ENCODE peak calls at places on chromosomes 13 and 19, in four cellular contexts. One of them, this sample, is unnamed.

GRCh38 chr13:94192576-94192975 is 286.9 kb downstream of the DCT start:
- DNase-seq in choroid plexus epithelial cell: peak
- DNase-seq in left lung: no peak
- DNase-seq in right lobe of liver: no peak
- DNase-seq in this sample: no peak

GRCh38 chr19:45640849-45641273 is 1.7 kb upstream of the EML2 start:
- DNase-seq in choroid plexus epithelial cell: no peak
- DNase-seq in left lung: peak
- DNase-seq in right lobe of liver: no peak
- DNase-seq in this sample: no peak

GRCh38 chr13:113597386-113598080 is 13.0 kb downstream of the TFDP1 start:
- DNase-seq in choroid plexus epithelial cell: no peak
- DNase-seq in left lung: no peak
- DNase-seq in right lobe of liver: no peak
- DNase-seq in this sample: peak

GRCh38 chr13:86976521-86977324 is 694.4 kb upstream of the SLITRK5 start:
- DNase-seq in choroid plexus epithelial cell: peak
- DNase-seq in left lung: no peak
- DNase-seq in right lobe of liver: no peak
- DNase-seq in this sample: no peak

GRCh38 chr13:99796175-99796819 is 175.3 kb downstream of the ZIC5 start:
- DNase-seq in choroid plexus epithelial cell: peak
- DNase-seq in left lung: no peak
- DNase-seq in right lobe of liver: no peak
- DNase-seq in this sample: no peak

GRCh38 chr19:58265100-58265499 is 13.7 kb upstream of the ZNF8 start:
- DNase-seq in choroid plexus epithelial cell: no peak
- DNase-seq in left lung: no peak
- DNase-seq in right lobe of liver: no peak
- DNase-seq in this sample: no peak

GRCh38 chr13:114131581-114132418 is 623 bp downstream of the RASA3 start:
- DNase-seq in choroid plexus epithelial cell: peak
- DNase-seq in left lung: no peak
- DNase-seq in right lobe of liver: peak
- DNase-seq in this sample: no peak

GRCh38 chr19:51693246-51693645 is at the start of gene SPACA6:
- DNase-seq in choroid plexus epithelial cell: no peak
- DNase-seq in left lung: no peak
- DNase-seq in right lobe of liver: no peak
- DNase-seq in this sample: no peak

GRCh38 chr19:9968820-9969687 is 32.7 kb upstream of the OLFM2 start:
- DNase-seq in choroid plexus epithelial cell: no peak
- DNase-seq in left lung: no peak
- DNase-seq in right lobe of liver: no peak
- DNase-seq in this sample: no peak

GRCh38 chr19:9967326-9967725 is 31.0 kb upstream of the OLFM2 start:
- DNase-seq in choroid plexus epithelial cell: peak
- DNase-seq in left lung: no peak
- DNase-seq in right lobe of liver: no peak
- DNase-seq in this sample: no peak

GRCh38 chr19:9962623-9963290 is 26.4 kb upstream of the OLFM2 start:
- DNase-seq in choroid plexus epithelial cell: no peak
- DNase-seq in left lung: no peak
- DNase-seq in right lobe of liver: no peak
- DNase-seq in this sample: no peak

GRCh38 chr19:9966448-9966847 is 30.1 kb upstream of the OLFM2 start:
- DNase-seq in choroid plexus epithelial cell: no peak
- DNase-seq in left lung: no peak
- DNase-seq in right lobe of liver: no peak
- DNase-seq in this sample: no peak

DNA sequence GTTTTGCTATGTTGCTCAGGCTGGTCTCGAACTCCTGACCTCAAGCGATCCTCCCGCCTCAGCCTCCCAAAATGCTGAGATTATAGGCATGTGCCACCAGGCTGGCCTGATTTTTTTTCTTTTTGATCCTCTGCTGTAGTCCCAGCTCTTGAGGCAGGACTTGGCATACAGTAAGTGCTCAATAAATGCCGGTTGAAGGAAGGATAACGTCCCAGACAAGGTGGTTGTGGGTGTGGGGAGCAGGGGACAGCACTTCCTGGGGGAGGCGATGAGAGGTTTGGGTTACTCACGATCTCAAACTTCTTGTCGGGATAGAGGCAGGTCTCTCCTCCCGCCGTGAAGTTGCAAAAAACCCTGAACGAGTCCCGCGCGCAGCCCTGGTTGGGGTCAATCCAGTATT is 29.7 kb upstream of the OLFM2 start:
- DNase-seq in choroid plexus epithelial cell: no peak
- DNase-seq in left lung: no peak
- DNase-seq in right lobe of liver: no peak
- DNase-seq in this sample: no peak
- TF ChIP-seq CTCF in choroid plexus epithelial cell: no peak
- TF ChIP-seq CTCF in left lung: no peak
- TF ChIP-seq CTCF in right lobe of liver: no peak
- TF ChIP-seq CTCF in this sample: no peak

DNA sequence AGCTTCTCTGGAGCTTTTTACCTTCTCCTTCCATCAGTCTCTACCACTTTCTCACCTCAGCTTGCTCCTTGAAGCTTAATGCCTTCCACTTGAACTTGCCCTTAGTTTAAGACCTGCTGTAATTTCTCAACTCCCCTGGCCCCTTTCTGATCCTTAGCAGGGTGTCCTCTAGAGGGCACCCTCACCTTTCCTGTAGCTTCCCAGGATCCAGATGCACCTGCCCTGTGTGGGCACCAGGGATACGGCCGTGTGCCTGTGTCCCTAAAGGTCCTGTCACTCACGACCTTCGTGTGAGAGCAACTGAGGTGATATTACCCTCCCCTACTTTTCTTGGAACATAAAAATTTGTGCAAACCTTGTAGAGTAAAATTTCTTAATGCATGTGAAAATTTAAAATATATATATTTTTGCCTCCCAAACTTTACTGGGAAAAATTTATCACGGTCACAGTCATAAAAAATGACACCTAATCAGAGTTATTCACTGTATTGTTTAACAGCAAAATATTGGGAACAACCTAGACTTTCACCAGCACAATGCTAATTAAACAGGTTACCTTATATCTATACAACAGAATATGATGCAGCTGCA is 46.4 kb downstream of the PSG3 start:
- DNase-seq in choroid plexus epithelial cell: peak
- DNase-seq in left lung: no peak
- DNase-seq in right lobe of liver: no peak
- DNase-seq in this sample: no peak
- TF ChIP-seq CTCF in choroid plexus epithelial cell: peak
- TF ChIP-seq CTCF in left lung: peak
- TF ChIP-seq CTCF in right lobe of liver: peak
- TF ChIP-seq CTCF in this sample: no peak

GRCh38 chr19:12840091-12841079 is 2.1 kb downstream of the MAST1 start:
- DNase-seq in choroid plexus epithelial cell: peak
- DNase-seq in left lung: peak
- DNase-seq in right lobe of liver: no peak
- DNase-seq in this sample: no peak

GRCh38 chr19:12838893-12839656 is 760 bp downstream of the MAST1 start:
- DNase-seq in choroid plexus epithelial cell: no peak
- DNase-seq in left lung: no peak
- DNase-seq in right lobe of liver: no peak
- DNase-seq in this sample: no peak

GRCh38 chr19:12836529-12836863 is 1.8 kb upstream of the MAST1 start:
- DNase-seq in choroid plexus epithelial cell: no peak
- DNase-seq in left lung: no peak
- DNase-seq in right lobe of liver: no peak
- DNase-seq in this sample: no peak

GRCh38 chr19:12837225-12837624 is 1.1 kb upstream of the MAST1 start:
- DNase-seq in choroid plexus epithelial cell: no peak
- DNase-seq in left lung: no peak
- DNase-seq in right lobe of liver: no peak
- DNase-seq in this sample: no peak

GRCh38 chr19:12838182-12838890 is at the start of gene MAST1:
- DNase-seq in choroid plexus epithelial cell: no peak
- DNase-seq in left lung: no peak
- DNase-seq in right lobe of liver: no peak
- DNase-seq in this sample: no peak
- TF ChIP-seq CTCF in choroid plexus epithelial cell: peak
- TF ChIP-seq CTCF in left lung: peak
- TF ChIP-seq CTCF in right lobe of liver: peak
- TF ChIP-seq CTCF in this sample: peak

DNA sequence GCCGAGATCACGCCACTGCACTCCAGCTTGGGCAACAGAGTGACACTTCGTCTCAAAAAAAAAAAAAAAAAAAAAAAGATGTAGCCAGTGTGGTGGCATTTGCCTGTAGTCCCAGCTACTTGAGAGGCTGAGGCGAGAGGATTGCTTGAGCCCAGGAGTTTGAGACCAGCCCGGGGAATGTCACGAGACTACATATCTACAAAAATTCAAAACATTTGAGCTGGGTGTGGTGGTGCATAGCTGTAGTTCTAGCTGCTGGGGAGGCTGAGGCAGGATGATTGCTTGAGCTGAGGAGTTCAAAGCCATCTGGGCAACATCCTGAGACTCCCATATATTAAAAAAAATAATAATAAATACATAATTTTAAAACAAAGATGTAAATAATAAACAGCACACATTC is 46.5 kb downstream of the SMARCA4 start:
- DNase-seq in choroid plexus epithelial cell: no peak
- DNase-seq in left lung: no peak
- DNase-seq in right lobe of liver: no peak
- DNase-seq in this sample: no peak
- TF ChIP-seq CTCF in choroid plexus epithelial cell: no peak
- TF ChIP-seq CTCF in left lung: no peak
- TF ChIP-seq CTCF in right lobe of liver: no peak
- TF ChIP-seq CTCF in this sample: no peak

GRCh38 chr19:47411101-47411500 is 8.2 kb downstream of the MEIS3 start:
- DNase-seq in choroid plexus epithelial cell: no peak
- DNase-seq in left lung: no peak
- DNase-seq in right lobe of liver: no peak
- DNase-seq in this sample: no peak
- TF ChIP-seq CTCF in choroid plexus epithelial cell: no peak
- TF ChIP-seq CTCF in left lung: no peak
- TF ChIP-seq CTCF in right lobe of liver: no peak
- TF ChIP-seq CTCF in this sample: no peak

DNA sequence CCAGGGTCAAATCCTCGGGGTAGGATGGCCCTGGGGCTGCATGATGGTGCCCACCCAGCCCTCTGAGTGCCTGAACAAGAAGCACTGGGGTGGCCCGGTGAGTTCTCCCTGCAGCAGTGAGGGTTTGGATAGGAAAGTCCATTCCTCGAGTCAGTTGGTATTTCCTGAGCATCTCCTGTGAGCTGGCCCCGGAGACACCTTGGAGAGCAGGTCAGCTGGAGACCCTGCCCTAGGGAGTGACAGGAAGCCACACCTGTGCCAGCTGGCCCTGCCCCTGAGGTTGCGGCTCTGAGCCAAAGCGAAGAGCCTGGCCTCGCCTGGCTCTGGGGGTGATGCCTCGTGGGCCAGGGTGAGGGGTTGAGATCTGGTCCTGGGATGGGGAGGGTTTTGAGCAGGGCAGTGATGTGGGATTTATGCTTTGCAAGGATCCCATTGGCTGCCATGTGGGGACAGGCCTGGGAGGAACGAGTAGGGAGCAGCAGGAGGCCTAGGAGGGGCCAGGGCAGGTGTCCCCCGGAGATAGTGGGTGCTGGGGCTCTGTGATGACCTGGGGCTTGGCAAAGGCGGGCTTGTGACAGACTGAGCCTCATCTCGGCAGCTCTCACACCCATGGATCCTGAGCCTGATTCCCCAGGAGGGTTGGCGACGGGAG is 16.0 kb downstream of the CRTC1 start:
- DNase-seq in choroid plexus epithelial cell: no peak
- DNase-seq in left lung: no peak
- DNase-seq in right lobe of liver: no peak
- DNase-seq in this sample: no peak
- TF ChIP-seq CTCF in choroid plexus epithelial cell: no peak
- TF ChIP-seq CTCF in left lung: no peak
- TF ChIP-seq CTCF in right lobe of liver: no peak
- TF ChIP-seq CTCF in this sample: no peak

GRCh38 chr13:97574926-97575325 is 141.0 kb downstream of the RAP2A start:
- DNase-seq in choroid plexus epithelial cell: peak
- DNase-seq in left lung: no peak
- DNase-seq in right lobe of liver: no peak
- DNase-seq in this sample: no peak
- TF ChIP-seq CTCF in choroid plexus epithelial cell: peak
- TF ChIP-seq CTCF in left lung: no peak
- TF ChIP-seq CTCF in right lobe of liver: peak
- TF ChIP-seq CTCF in this sample: no peak

GRCh38 chr13:98033277-98034247 is 80.1 kb downstream of the IPO5 start:
- DNase-seq in choroid plexus epithelial cell: peak
- DNase-seq in left lung: no peak
- DNase-seq in right lobe of liver: no peak
- DNase-seq in this sample: no peak
- TF ChIP-seq CTCF in choroid plexus epithelial cell: peak
- TF ChIP-seq CTCF in left lung: no peak
- TF ChIP-seq CTCF in right lobe of liver: peak
- TF ChIP-seq CTCF in this sample: no peak

This sample was measured in CD14-positive monocyte.